ENCODE peak calls at places on chromosomes 5 and 9, in six cellular contexts. One of them, this sample, is unnamed.
A peak's percentile ranks its signal among the peaks of the same experiment; 100 is the strongest.

GRCh38 chr5:112228672-112229071 is 190.4 kb downstream of the EPB41L4A start:
- DNase-seq in pancreas: peak; percentile 92
- DNase-seq in tibial nerve: peak; percentile 26
- DNase-seq in tibial artery: peak; percentile 86
- DNase-seq in keratinocyte: peak; percentile 30
- DNase-seq in cardiac muscle cell: peak; percentile 88
- DNase-seq in this sample: no peak

GRCh38 chr9:111297061-111297824 is 32.8 kb downstream of the OR2K2 start:
- DNase-seq in pancreas: no peak
- DNase-seq in tibial nerve: no peak
- DNase-seq in cardiac muscle cell: no peak
- DNase-seq in keratinocyte: no peak
- DNase-seq in tibial artery: no peak
- DNase-seq in this sample: no peak

GRCh38 chr9:132237481-132237880 is 75.6 kb downstream of the NTNG2 start:
- DNase-seq in pancreas: no peak
- DNase-seq in tibial nerve: no peak
- DNase-seq in keratinocyte: no peak
- DNase-seq in tibial artery: no peak
- DNase-seq in cardiac muscle cell: no peak
- DNase-seq in this sample: no peak

GRCh38 chr5:9094582-9094981 is 451.3 kb downstream of the SEMA5A start:
- DNase-seq in pancreas: no peak
- DNase-seq in cardiac muscle cell: no peak
- DNase-seq in keratinocyte: no peak
- DNase-seq in tibial nerve: no peak
- DNase-seq in tibial artery: no peak
- DNase-seq in this sample: no peak

GRCh38 chr5:56078675-56079500 is 84.1 kb upstream of the IL6ST start:
- DNase-seq in pancreas: no peak
- DNase-seq in tibial nerve: peak; percentile 69
- DNase-seq in cardiac muscle cell: no peak
- DNase-seq in tibial artery: peak; percentile 70
- DNase-seq in keratinocyte: no peak
- DNase-seq in this sample: no peak

GRCh38 chr9:2053883-2054845 is 39.0 kb downstream of the SMARCA2 start:
- DNase-seq in cardiac muscle cell: no peak
- DNase-seq in tibial artery: peak; percentile 71
- DNase-seq in tibial nerve: peak; percentile 8
- DNase-seq in pancreas: no peak
- DNase-seq in keratinocyte: no peak
- DNase-seq in this sample: no peak

GRCh38 chr5:127353761-127354160 is 63.2 kb downstream of the MEGF10 start:
- DNase-seq in tibial nerve: no peak
- DNase-seq in pancreas: no peak
- DNase-seq in cardiac muscle cell: no peak
- DNase-seq in tibial artery: no peak
- DNase-seq in keratinocyte: no peak
- DNase-seq in this sample: no peak

GRCh38 chr9:20620658-20621552 is 1.4 kb downstream of the MLLT3 start:
- DNase-seq in cardiac muscle cell: peak; percentile 38
- DNase-seq in tibial nerve: peak; percentile 43
- DNase-seq in keratinocyte: no peak
- DNase-seq in tibial artery: peak; percentile 70
- DNase-seq in pancreas: peak; percentile 31
- DNase-seq in this sample: no peak

GRCh38 chr9:137391411-137391754 is 31.6 kb downstream of the EXD3 start:
- DNase-seq in cardiac muscle cell: no peak
- DNase-seq in tibial nerve: no peak
- DNase-seq in keratinocyte: no peak
- DNase-seq in pancreas: no peak
- DNase-seq in tibial artery: peak; percentile 61
- DNase-seq in this sample: no peak

GRCh38 chr5:147415663-147416062 is 94.2 kb downstream of the DPYSL3 start:
- DNase-seq in pancreas: no peak
- DNase-seq in tibial nerve: no peak
- DNase-seq in keratinocyte: no peak
- DNase-seq in tibial artery: no peak
- DNase-seq in cardiac muscle cell: no peak
- DNase-seq in this sample: no peak

GRCh38 chr5:17090839-17091238 is 126.6 kb upstream of the BASP1 start:
- DNase-seq in tibial nerve: no peak
- DNase-seq in keratinocyte: no peak
- DNase-seq in pancreas: no peak
- DNase-seq in tibial artery: no peak
- DNase-seq in cardiac muscle cell: no peak
- DNase-seq in this sample: no peak

GRCh38 chr9:136525841-136526499 is 19.9 kb downstream of the NOTCH1 start:
- DNase-seq in tibial nerve: no peak
- DNase-seq in cardiac muscle cell: peak; percentile 26
- DNase-seq in tibial artery: peak; percentile 82
- DNase-seq in keratinocyte: no peak
- DNase-seq in pancreas: peak; percentile 66
- DNase-seq in this sample: no peak

GRCh38 chr9:118038713-118039112 is 334.5 kb downstream of the TLR4 start:
- DNase-seq in pancreas: no peak
- DNase-seq in tibial nerve: no peak
- DNase-seq in tibial artery: no peak
- DNase-seq in cardiac muscle cell: no peak
- DNase-seq in keratinocyte: no peak
- DNase-seq in this sample: no peak

GRCh38 chr9:130189840-130190239 is 17.6 kb downstream of the NCS1 start:
- DNase-seq in pancreas: no peak
- DNase-seq in tibial artery: no peak
- DNase-seq in tibial nerve: no peak
- DNase-seq in cardiac muscle cell: no peak
- DNase-seq in keratinocyte: no peak
- DNase-seq in this sample: no peak

GRCh38 chr5:57199866-57200265 is 26.0 kb downstream of the GPBP1 start:
- DNase-seq in cardiac muscle cell: no peak
- DNase-seq in tibial nerve: no peak
- DNase-seq in keratinocyte: no peak
- DNase-seq in tibial artery: no peak
- DNase-seq in pancreas: no peak
- DNase-seq in this sample: no peak

GRCh38 chr5:127061956-127062355 is 11.3 kb downstream of the C5orf63 start:
- DNase-seq in pancreas: no peak
- DNase-seq in tibial nerve: no peak
- DNase-seq in keratinocyte: no peak
- DNase-seq in cardiac muscle cell: no peak
- DNase-seq in tibial artery: no peak
- DNase-seq in this sample: no peak

GRCh38 chr9:109064963-109065701 is 51.8 kb upstream of the CTNNAL1 start:
- DNase-seq in tibial nerve: no peak
- DNase-seq in pancreas: no peak
- DNase-seq in tibial artery: no peak
- DNase-seq in cardiac muscle cell: no peak
- DNase-seq in keratinocyte: peak; percentile 70
- DNase-seq in this sample: no peak

GRCh38 chr9:35756275-35756742 is 2.2 kb upstream of the MSMP start:
- DNase-seq in cardiac muscle cell: peak; percentile 62
- DNase-seq in keratinocyte: no peak
- DNase-seq in tibial nerve: peak; percentile 41
- DNase-seq in pancreas: peak; percentile 81
- DNase-seq in tibial artery: no peak
- DNase-seq in this sample: no peak

GRCh38 chr5:103389362-103389761 is 130.8 kb downstream of the MACIR start:
- DNase-seq in cardiac muscle cell: no peak
- DNase-seq in pancreas: no peak
- DNase-seq in tibial artery: no peak
- DNase-seq in keratinocyte: no peak
- DNase-seq in tibial nerve: no peak
- DNase-seq in this sample: no peak

GRCh38 chr9:69122391-69123141 is 51.5 kb upstream of the TJP2 start:
- DNase-seq in tibial artery: no peak
- DNase-seq in pancreas: no peak
- DNase-seq in tibial nerve: no peak
- DNase-seq in cardiac muscle cell: peak; percentile 36
- DNase-seq in keratinocyte: no peak
- DNase-seq in this sample: no peak

GRCh38 chr5:39200081-39200480 is 19.3 kb downstream of the FYB1 start:
- DNase-seq in cardiac muscle cell: no peak
- DNase-seq in pancreas: no peak
- DNase-seq in tibial artery: no peak
- DNase-seq in tibial nerve: no peak
- DNase-seq in keratinocyte: no peak
- DNase-seq in this sample: no peak

GRCh38 chr9:123034881-123035465 is 1.5 kb downstream of the GPR21 start:
- DNase-seq in cardiac muscle cell: no peak
- DNase-seq in keratinocyte: no peak
- DNase-seq in tibial artery: no peak
- DNase-seq in pancreas: no peak
- DNase-seq in tibial nerve: no peak
- DNase-seq in this sample: no peak

GRCh38 chr9:27303219-27303618 is 6.3 kb upstream of the EQTN start:
- DNase-seq in tibial artery: no peak
- DNase-seq in pancreas: no peak
- DNase-seq in tibial nerve: no peak
- DNase-seq in cardiac muscle cell: peak; percentile 21
- DNase-seq in keratinocyte: no peak
- DNase-seq in this sample: no peak

DNA sequence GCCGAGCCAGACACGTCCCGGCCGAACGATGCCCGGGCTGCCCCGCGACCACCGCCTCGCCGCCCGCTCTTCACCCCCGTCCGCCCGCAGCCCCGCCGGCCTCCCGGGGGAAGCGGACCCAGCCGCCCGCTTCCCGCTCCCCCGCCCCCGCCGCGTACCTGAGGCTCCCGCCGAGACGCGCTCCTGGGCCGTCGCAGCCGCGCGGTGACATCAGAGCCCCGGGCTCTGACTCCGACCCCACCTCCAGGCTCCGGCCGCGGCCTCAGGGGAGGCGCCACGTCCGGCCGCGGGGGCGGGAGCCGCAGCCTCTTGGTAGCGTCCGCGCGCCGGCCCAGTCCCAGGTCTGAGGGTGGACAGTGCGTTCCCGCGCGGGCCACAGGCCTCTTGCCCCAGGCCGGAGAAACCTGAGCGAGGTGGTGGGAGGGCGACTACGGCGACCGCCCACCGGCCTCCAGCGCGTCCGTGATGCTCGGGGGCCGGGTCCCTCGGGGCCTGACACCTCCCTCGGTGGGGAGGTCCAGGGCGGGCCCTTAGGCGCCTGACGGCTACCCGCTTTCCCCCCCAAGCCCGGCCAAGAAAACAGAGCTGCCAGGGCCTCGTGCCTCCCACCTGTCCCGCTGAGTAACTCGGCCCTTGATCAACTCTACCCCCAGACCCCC is at the start of gene SHROOM1:
- DNase-seq in tibial nerve: no peak
- DNase-seq in pancreas: peak; percentile 88
- DNase-seq in keratinocyte: no peak
- DNase-seq in tibial artery: peak; percentile 78
- DNase-seq in cardiac muscle cell: peak; percentile 82
- DNase-seq in this sample: no peak
- H3K4me1 ChIP-seq in tibial nerve: peaks cover 16% of the 10 kb centered on the region
- H3K4me1 ChIP-seq in pancreas: no peaks in the 10 kb centered on the region
- H3K4me1 ChIP-seq in keratinocyte: no peaks in the 10 kb centered on the region
- H3K4me1 ChIP-seq in tibial artery: peaks cover 8% of the 10 kb centered on the region
- H3K4me1 ChIP-seq in cardiac muscle cell: no peaks in the 10 kb centered on the region
- H3K4me1 ChIP-seq in this sample: peaks cover 15% of the 10 kb centered on the region

DNA sequence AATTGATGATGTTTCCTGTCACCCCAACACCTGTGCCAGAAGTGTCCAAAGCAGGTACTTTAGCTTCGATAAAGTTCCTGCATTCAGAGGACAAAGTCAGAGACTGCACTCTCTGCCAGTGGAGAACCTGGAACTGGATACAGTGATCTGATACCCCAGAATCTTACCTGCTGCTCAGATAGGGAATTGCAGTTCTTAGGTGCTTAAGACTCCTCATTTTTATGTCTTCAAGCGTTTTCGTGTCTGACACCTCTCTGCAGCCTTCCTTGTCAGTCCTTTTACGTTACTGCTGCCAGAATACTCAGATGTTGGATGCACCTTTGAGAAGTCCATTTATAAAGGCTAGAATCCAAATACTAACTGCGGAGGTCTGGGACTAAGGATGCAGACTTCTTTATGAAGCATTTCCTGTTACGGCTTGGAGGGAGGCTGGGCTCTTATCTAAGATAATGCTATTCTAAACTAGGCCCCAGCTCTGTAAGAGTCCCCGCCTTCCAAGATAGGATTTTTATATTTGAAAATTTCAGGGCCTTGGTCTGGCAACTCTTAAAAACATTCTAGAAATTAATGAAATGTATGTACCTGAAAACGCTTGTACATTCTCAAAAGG is 1.9 kb downstream of the ISOC1 start:
- DNase-seq in tibial nerve: no peak
- DNase-seq in keratinocyte: no peak
- DNase-seq in pancreas: no peak
- DNase-seq in tibial artery: no peak
- DNase-seq in cardiac muscle cell: peak; percentile 32
- DNase-seq in this sample: no peak
- TF ChIP-seq CTCF in tibial nerve: no peak
- TF ChIP-seq CTCF in keratinocyte: no peak
- TF ChIP-seq CTCF in pancreas: no peak
- TF ChIP-seq CTCF in tibial artery: no peak
- TF ChIP-seq CTCF in cardiac muscle cell: no peak
- TF ChIP-seq CTCF in this sample: no peak

DNA sequence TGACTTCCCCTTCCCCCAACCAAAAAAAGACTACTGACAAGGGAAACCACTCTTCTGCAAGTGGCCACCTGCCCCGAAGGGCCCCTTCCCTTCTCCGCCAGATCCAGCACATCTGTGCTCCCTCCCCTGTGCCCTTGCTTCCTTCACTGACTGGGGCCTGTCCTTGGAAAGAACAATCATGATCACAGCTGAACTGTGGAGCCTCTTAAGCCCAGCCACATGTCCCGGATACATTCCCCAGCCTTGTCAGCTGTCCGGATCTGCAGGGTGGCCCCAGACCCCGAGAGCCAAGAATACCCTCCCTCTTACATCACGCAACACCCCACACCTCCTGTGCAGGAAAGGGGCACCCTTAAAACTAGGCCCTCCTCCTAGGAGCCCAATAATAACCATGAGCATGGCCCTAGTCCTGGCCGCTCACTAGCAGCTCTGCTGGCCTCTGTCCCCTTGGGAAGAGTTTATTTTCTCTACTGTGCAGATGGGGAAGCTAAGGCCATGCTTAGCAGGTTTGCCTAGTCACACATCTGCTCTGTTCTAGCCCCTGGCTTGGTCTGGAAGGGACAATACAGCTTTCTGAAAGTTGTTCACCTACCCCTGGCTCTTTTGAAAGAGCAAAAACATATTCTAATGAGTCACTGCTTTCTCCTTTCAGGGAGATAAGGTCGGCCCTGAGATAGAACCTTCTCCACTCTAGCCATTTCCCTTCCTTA is 3.8 kb downstream of the SPRY4 start:
- DNase-seq in cardiac muscle cell: peak; percentile 61
- DNase-seq in tibial nerve: no peak
- DNase-seq in pancreas: no peak
- DNase-seq in keratinocyte: no peak
- DNase-seq in tibial artery: no peak
- DNase-seq in this sample: no peak
- H3K4me1 ChIP-seq in cardiac muscle cell: peaks cover 51% of the 10 kb centered on the region
- H3K4me1 ChIP-seq in tibial nerve: peaks cover 28% of the 10 kb centered on the region
- H3K4me1 ChIP-seq in pancreas: peaks cover 4% of the 10 kb centered on the region
- H3K4me1 ChIP-seq in keratinocyte: peaks cover 34% of the 10 kb centered on the region
- H3K4me1 ChIP-seq in tibial artery: peaks cover 73% of the 10 kb centered on the region
- H3K4me1 ChIP-seq in this sample: peaks cover 65% of the 10 kb centered on the region

GRCh38 chr5:144697847-144698262 is 527.2 kb downstream of the KCTD16 start:
- DNase-seq in pancreas: no peak
- DNase-seq in tibial artery: no peak
- DNase-seq in tibial nerve: no peak
- DNase-seq in cardiac muscle cell: no peak
- DNase-seq in keratinocyte: no peak
- DNase-seq in this sample: no peak
- TF ChIP-seq CTCF in pancreas: no peak
- TF ChIP-seq CTCF in tibial artery: no peak
- TF ChIP-seq CTCF in tibial nerve: no peak
- TF ChIP-seq CTCF in cardiac muscle cell: no peak
- TF ChIP-seq CTCF in keratinocyte: no peak
- TF ChIP-seq CTCF in this sample: no peak